ENCODE peak calls at places on chromosomes 4 and X, in nine cellular contexts. X is GM23338, H is HepG2, J is GM23248, B is endothelial cell of umbilical vein, Q is A673, P is astrocyte, A is MM.1S, F is HCT116. G is an unnamed sample.

GRCh38 chrX:135923353-135923752 is 29.8 kb downstream of the SAGE1 start:
- DNase-seq in A (no peak), P (no peak), X (peak), B (no peak), F (peak), J (no peak), H (no peak), Q (no peak), G (peak)

GRCh38 chr4:186037692-186038658 is 31.0 kb upstream of the TLR3 start:
- DNase-seq in H (peak), A (peak), F (peak), B (peak), J (peak), P (peak), X (peak), Q (peak), G (peak)

GRCh38 chrX:74535211-74535621 is 79.2 kb downstream of the RLIM start:
- DNase-seq in H (peak), X (peak), F (peak), J (peak), P (peak), A (peak), B (no peak), Q (peak), G (peak)

GRCh38 chrX:31057691-31058090 is 14.2 kb downstream of the FTHL17 start:
- DNase-seq in B (no peak), F (no peak), A (no peak), H (no peak), X (no peak), P (no peak), Q (no peak), J (no peak), G (no peak)

GRCh38 chrX:48974033-48974432 is 2.4 kb upstream of the KCND1 start:
- DNase-seq in A (no peak), Q (no peak), B (no peak), X (no peak), J (no peak), F (no peak), H (no peak), P (no peak), G (no peak)

GRCh38 chr4:119211856-119212250 is 660 bp upstream of the USP53 start:
- DNase-seq in J (peak), A (peak), F (no peak), H (peak), B (no peak), P (no peak), Q (no peak), X (no peak), G (no peak)

GRCh38 chr4:85681194-85681803 is 206.3 kb downstream of the ARHGAP24 start:
- DNase-seq in P (peak), B (no peak), Q (peak), F (no peak), J (peak), H (no peak), A (no peak), X (no peak), G (no peak)

GRCh38 chr4:130172156-130172555 is 1076.2 kb downstream of the C4orf33 start:
- DNase-seq in B (no peak), H (no peak), A (no peak), P (no peak), F (no peak), Q (no peak), X (no peak), J (no peak), G (no peak)

GRCh38 chr4:31089815-31090214 is 369.6 kb downstream of the PCDH7 start:
- DNase-seq in A (peak), P (peak), J (no peak), H (no peak), Q (peak), X (no peak), F (peak), B (peak), G (no peak)

GRCh38 chr4:15479089-15479912 is 9.6 kb downstream of the CC2D2A start:
- DNase-seq in F (peak), A (peak), J (peak), P (peak), X (peak), Q (peak), B (peak), H (peak), G (peak)

GRCh38 chr4:183610613-183611012 is 48.4 kb downstream of the RWDD4 start:
- DNase-seq in H (no peak), J (peak), F (no peak), P (no peak), X (no peak), A (no peak), B (no peak), Q (no peak), G (no peak)

GRCh38 chrX:34503119-34503518 is 154.0 kb downstream of the TMEM47 start:
- DNase-seq in A (no peak), Q (no peak), B (peak), J (no peak), X (no peak), H (no peak), F (no peak), P (no peak), G (no peak)

GRCh38 chrX:13151806-13152510 is 107.5 kb upstream of the FAM9C start:
- DNase-seq in B (peak), X (no peak), H (no peak), F (no peak), J (peak), A (no peak), P (peak), Q (no peak), G (no peak)

GRCh38 chr4:37666625-37667071 is 19.5 kb downstream of the RELL1 start:
- DNase-seq in Q (no peak), F (peak), H (peak), X (peak), P (peak), A (no peak), B (peak), J (peak), G (no peak)

GRCh38 chrX:40644175-40644574 is 3.2 kb downstream of the CXorf38 start:
- DNase-seq in B (peak), H (no peak), F (no peak), A (no peak), X (no peak), P (no peak), Q (no peak), J (peak), G (no peak)

GRCh38 chr4:54658321-54659093 is 750 bp downstream of the KIT start:
- DNase-seq in F (peak), H (peak), J (peak), P (peak), A (peak), Q (peak), X (peak), B (peak), G (peak)

GRCh38 chr4:74855879-74856278 is 61.6 kb upstream of the BTC start:
- DNase-seq in H (no peak), A (no peak), B (no peak), X (no peak), F (no peak), P (peak), Q (no peak), J (no peak), G (no peak)

GRCh38 chr4:13547563-13548041 is 3.3 kb upstream of the NKX3-2 start:
- DNase-seq in P (no peak), A (peak), B (no peak), F (no peak), Q (peak), J (no peak), H (no peak), X (peak), G (peak)

GRCh38 chr4:127843704-127844604 is 36.7 kb upstream of the PLK4 start:
- DNase-seq in A (no peak), P (no peak), H (no peak), J (no peak), F (no peak), X (peak), B (no peak), Q (no peak), G (no peak)

GRCh38 chr4:41234424-41234823 is 20.1 kb upstream of the APBB2 start:
- DNase-seq in A (no peak), F (no peak), B (no peak), P (no peak), X (no peak), J (no peak), H (no peak), Q (no peak), G (no peak)

GRCh38 chr4:10048931-10049655 is 27.8 kb upstream of the SLC2A9 start:
- DNase-seq in J (no peak), X (no peak), P (no peak), A (no peak), H (no peak), F (no peak), B (no peak), Q (no peak), G (no peak)

GRCh38 chrX:54419559-54420302 is 20.5 kb upstream of the TSR2 start:
- DNase-seq in B (no peak), A (no peak), J (no peak), H (no peak), Q (no peak), P (no peak), X (no peak), F (no peak), G (no peak)

GRCh38 chrX:12974797-12975669 is at the start of gene TMSB4X:
- DNase-seq in H (no peak), B (peak), P (peak), J (peak), X (peak), F (no peak), Q (peak), A (peak), G (peak)

GRCh38 chrX:106698693-106699092 is 27.8 kb upstream of the RNF128 start:
- DNase-seq in Q (no peak), P (peak), F (no peak), J (peak), H (no peak), X (no peak), B (no peak), A (no peak), G (no peak)

GRCh38 chr4:186724048-186724860 is 598 bp upstream of the FAT1 start:
- DNase-seq in F (no peak), B (no peak), P (peak), J (peak), Q (peak), H (no peak), X (peak), A (peak), G (peak)

GRCh38 chr4:4388418-4388817 is 1.5 kb downstream of the NSG1 start:
- DNase-seq in X (no peak), Q (no peak), F (no peak), H (no peak), B (peak), J (no peak), A (no peak), P (no peak), G (no peak)

GRCh38 chrX:50903387-50904027 is 7.0 kb upstream of the BMP15 start:
- DNase-seq in Q (peak), X (peak), H (peak), J (peak), B (peak), A (peak), P (peak), F (peak), G (peak)

GRCh38 chr4:127210877-127211276 is 421.9 kb upstream of the INTU start:
- DNase-seq in Q (peak), X (no peak), A (no peak), B (no peak), F (no peak), J (no peak), P (no peak), H (no peak), G (no peak)

GRCh38 chrX:124395145-124395858 is 48.9 kb downstream of the SH2D1A start:
- DNase-seq in F (no peak), Q (no peak), X (no peak), B (no peak), J (no peak), A (peak), H (no peak), P (no peak), G (no peak)

GRCh38 chrX:38124000-38124399 is 96.7 kb downstream of the SRPX start:
- DNase-seq in B (peak), H (no peak), A (no peak), Q (no peak), X (peak), F (no peak), J (no peak), P (no peak), G (no peak)

GRCh38 chr4:149825336-149825735 is 9.7 kb upstream of the IQCM start:
- DNase-seq in F (no peak), H (no peak), X (no peak), J (peak), P (no peak), B (no peak), Q (no peak), A (no peak), G (no peak)

GRCh38 chr4:150625033-150625432 is 43.1 kb downstream of the MAB21L2 start:
- DNase-seq in H (no peak), B (no peak), A (no peak), J (no peak), F (no peak), P (no peak), X (no peak), Q (no peak), G (no peak)

GRCh38 chrX:3548743-3549441 is 164.6 kb downstream of the PRKX start:
- DNase-seq in F (peak), X (peak), J (peak), P (peak), H (peak), A (no peak), B (peak), Q (peak), G (peak)

GRCh38 chr4:38128478-38129451 is 168.6 kb downstream of the PTTG2 start:
- DNase-seq in Q (no peak), A (peak), X (peak), F (peak), J (peak), P (peak), B (no peak), H (peak), G (peak)

GRCh38 chr4:25667931-25668557 is 12.4 kb downstream of the SLC34A2 start:
- DNase-seq in B (no peak), Q (no peak), H (peak), J (no peak), P (peak), F (peak), X (peak), A (no peak), G (peak)

GRCh38 chr4:61522312-61522711 is 322.2 kb downstream of the ADGRL3 start:
- DNase-seq in P (no peak), F (no peak), B (no peak), Q (no peak), A (no peak), J (no peak), X (no peak), H (no peak), G (no peak)

GRCh38 chr4:182716207-182716606 is 201.0 kb downstream of the DCTD start:
- DNase-seq in H (no peak), J (no peak), A (no peak), P (no peak), Q (peak), B (no peak), X (peak), F (no peak), G (peak)

GRCh38 chrX:10239611-10240064 is 82.9 kb downstream of the CLCN4 start:
- DNase-seq in B (no peak), F (no peak), Q (no peak), P (peak), X (no peak), H (no peak), A (no peak), J (peak), G (no peak)
- H3K27ac ChIP-seq in B (no peak), F (peak), Q (no peak), P (peak), X (no peak), H (no peak), A (no peak), J (peak), G (no peak)

DNA sequence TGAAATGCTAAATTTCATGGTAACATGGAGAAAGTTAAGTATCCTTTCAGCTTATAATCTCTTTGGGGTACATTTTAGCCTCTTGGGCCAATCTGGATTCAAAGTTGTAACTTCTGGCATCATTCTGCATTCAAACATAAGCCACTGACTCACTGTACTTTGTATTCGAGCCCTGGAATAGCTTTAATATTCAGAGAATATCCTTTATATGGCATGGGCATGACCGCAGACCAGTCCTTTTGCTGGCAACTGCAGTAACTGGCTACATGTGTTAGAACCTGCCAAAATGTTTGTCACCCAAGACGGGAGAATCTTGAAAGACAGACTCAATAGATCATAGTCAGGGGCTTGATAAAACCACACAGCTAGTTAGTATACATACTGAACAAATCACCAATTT is 3.3 kb downstream of the GASK1B start:
- DNase-seq in Q (no peak), A (no peak), X (no peak), P (no peak), J (peak), H (no peak), F (no peak), B (peak), G (no peak)
- H3K4me3 ChIP-seq in Q (peak), A (no peak), X (no peak), P (peak), J (peak), H (peak), F (no peak), B (peak), G (no peak)

GRCh38 chrX:140503714-140504351 is 1.0 kb downstream of the SOX3 start:
- DNase-seq in B (peak), A (no peak), P (peak), J (peak), F (no peak), X (peak), H (no peak), Q (peak), G (peak)

GRCh38 chrX:140502491-140503229 is 2.2 kb downstream of the SOX3 start:
- DNase-seq in X (no peak), F (no peak), J (peak), P (no peak), H (no peak), B (no peak), A (no peak), Q (no peak), G (peak)

GRCh38 chrX:140503230-140503585 is 1.7 kb downstream of the SOX3 start:
- DNase-seq in B (no peak), F (no peak), A (no peak), P (no peak), H (no peak), J (no peak), X (no peak), Q (no peak), G (peak)

GRCh38 chrX:140505421-140506337 is 810 bp upstream of the SOX3 start:
- DNase-seq in H (no peak), Q (no peak), X (peak), A (no peak), J (no peak), P (no peak), B (no peak), F (no peak), G (peak)

GRCh38 chrX:140504371-140505324 is at the start of gene SOX3:
- DNase-seq in J (no peak), A (no peak), F (no peak), X (peak), Q (no peak), H (no peak), P (peak), B (no peak), G (peak)
- TF ChIP-seq EZH2 in J (peak), A (no peak), F (no peak), X (no peak), Q (peak), H (no peak), P (peak), B (peak), G (no peak)

GRCh38 chr4:102438873-102439614 is 62.1 kb upstream of the NFKB1 start:
- DNase-seq in X (peak), J (peak), H (peak), Q (peak), F (no peak), B (peak), P (peak), A (no peak), G (no peak)
- H3K27ac ChIP-seq in X (no peak), J (peak), H (no peak), Q (peak), F (no peak), B (no peak), P (peak), A (no peak), G (no peak)

GRCh38 chr4:8236141-8236919 is 33.2 kb upstream of the HTRA3 start:
- DNase-seq in F (no peak), J (no peak), B (no peak), P (no peak), X (no peak), H (no peak), Q (no peak), A (peak), G (no peak)
- H3K4me3 ChIP-seq in F (no peak), J (no peak), B (no peak), P (no peak), X (no peak), H (no peak), Q (no peak), A (peak), G (no peak)

GRCh38 chrX:8731579-8732395 is at the start of gene ANOS1:
- DNase-seq in P (peak), A (peak), X (peak), H (no peak), J (peak), F (no peak), Q (peak), B (peak), G (peak)

GRCh38 chrX:8728932-8729331 is 3.0 kb downstream of the ANOS1 start:
- DNase-seq in X (no peak), H (no peak), Q (no peak), P (no peak), J (no peak), F (no peak), B (no peak), A (no peak), G (peak)

GRCh38 chrX:8726031-8726652 is 5.8 kb downstream of the ANOS1 start:
- DNase-seq in H (no peak), P (peak), F (no peak), Q (no peak), J (peak), X (peak), A (no peak), B (peak), G (no peak)

GRCh38 chrX:8730812-8731578 is 942 bp downstream of the ANOS1 start:
- DNase-seq in P (no peak), Q (peak), F (no peak), H (no peak), B (no peak), J (no peak), A (no peak), X (peak), G (peak)
- TF ChIP-seq EZH2 in P (no peak), Q (no peak), F (no peak), H (no peak), B (no peak), J (no peak), A (no peak), X (no peak), G (no peak)

G was measured in neural progenitor cell.